ENCODE peak calls at places on chromosomes 16 and 17, in five cellular contexts. T is activated naive CD4-positive, alpha-beta T cell treated with anti-CD3 and anti-CD28 coated beads, Interleukin-2, amount 10 ng/mL, durations not matched to agents 7 days and 5 days; R is LoVo; O is HT-29; W is amniotic stem cell. G is an unnamed sample.

GRCh38 chr16:75305364-75306101 is 54.1 kb upstream of the BCAR1 start:
- DNase-seq in T (peak), R (peak), O (peak), W (peak), G (peak)

GRCh38 chr16:86085161-86085611 is 186.2 kb downstream of the IRF8 start:
- DNase-seq in T (no peak), R (no peak), O (no peak), W (no peak), G (no peak)

GRCh38 chr17:30524847-30525246 is 47.6 kb downstream of the GOSR1 start:
- DNase-seq in T (no peak), R (no peak), O (no peak), W (no peak), G (no peak)

GRCh38 chr16:54175552-54176375 is 110.8 kb downstream of the IRX3 start:
- DNase-seq in T (no peak), R (no peak), O (no peak), W (no peak), G (peak)

GRCh38 chr16:4475880-4476790 is at the start of gene HMOX2:
- DNase-seq in T (peak), R (peak), O (peak), W (peak), G (peak)

GRCh38 chr17:77002103-77003045 is 134.2 kb downstream of the MGAT5B start:
- DNase-seq in T (no peak), R (peak), O (peak), W (no peak), G (peak)

GRCh38 chr16:68452176-68452575 is 3.9 kb upstream of the SMPD3 start:
- DNase-seq in T (no peak), R (no peak), O (no peak), W (no peak), G (no peak)

GRCh38 chr16:51637744-51638100 is 486.7 kb upstream of the SALL1 start:
- DNase-seq in T (no peak), R (no peak), O (no peak), W (no peak), G (no peak)

GRCh38 chr16:85916141-85916890 is 17.4 kb downstream of the IRF8 start:
- DNase-seq in T (no peak), R (peak), O (peak), W (no peak), G (no peak)

GRCh38 chr16:30787613-30788378 is 791 bp upstream of the ZNF629 start:
- DNase-seq in T (no peak), R (no peak), O (no peak), W (no peak), G (no peak)

GRCh38 chr17:44587339-44587738 is 30.1 kb downstream of the FZD2 start:
- DNase-seq in T (no peak), R (peak), O (peak), W (peak), G (peak)

GRCh38 chr17:14203392-14203791 is 33.3 kb downstream of the CDRT15 start:
- DNase-seq in T (peak), R (no peak), O (no peak), W (no peak), G (no peak)

GRCh38 chr16:86809458-86809955 is 231.2 kb downstream of the FOXL1 start:
- DNase-seq in T (no peak), R (no peak), O (no peak), W (peak), G (no peak)

GRCh38 chr16:8686031-8686621 is 11.7 kb downstream of the ABAT start:
- DNase-seq in T (no peak), R (no peak), O (no peak), W (no peak), G (peak)

GRCh38 chr17:37062036-37062435 is 113.3 kb downstream of the AATF start:
- DNase-seq in T (no peak), R (no peak), O (no peak), W (no peak), G (no peak)

GRCh38 chr17:75081611-75082540 is 5.9 kb upstream of the SLC16A5 start:
- DNase-seq in T (no peak), R (no peak), O (no peak), W (no peak), G (no peak)

GRCh38 chr17:82257473-82257872 is 16.0 kb downstream of the CSNK1D start:
- DNase-seq in T (no peak), R (no peak), O (no peak), W (no peak), G (no peak)

GRCh38 chr16:74230126-74230525 is 66.5 kb upstream of the PSMD7 start:
- DNase-seq in T (no peak), R (no peak), O (no peak), W (no peak), G (no peak)

GRCh38 chr17:17999364-18000007 is 26.8 kb downstream of the DRC3 start:
- DNase-seq in T (no peak), R (no peak), O (no peak), W (no peak), G (peak)

GRCh38 chr16:19400709-19401108 is 17.0 kb upstream of the TMC5 start:
- DNase-seq in T (no peak), R (no peak), O (no peak), W (no peak), G (peak)

GRCh38 chr16:75254359-75254837 is 3.0 kb upstream of the BCAR1 start:
- DNase-seq in T (no peak), R (no peak), O (no peak), W (no peak), G (peak)

GRCh38 chr17:67942810-67943209 is 53.5 kb downstream of the C17orf58 start:
- DNase-seq in T (no peak), R (no peak), O (peak), W (no peak), G (peak)

GRCh38 chr16:85557083-85557975 is 55.8 kb upstream of the GSE1 start:
- DNase-seq in T (peak), R (peak), O (peak), W (no peak), G (peak)

GRCh38 chr16:58649707-58650106 is 20.1 kb upstream of the CNOT1 start:
- DNase-seq in T (no peak), R (no peak), O (no peak), W (no peak), G (no peak)

GRCh38 chr17:61556224-61557188 is 34.5 kb downstream of the NACA2 start:
- DNase-seq in T (no peak), R (no peak), O (no peak), W (no peak), G (no peak)

G was measured in DMS53.